ENCODE peak calls at places on chromosomes 4 and X, in five cellular contexts. Q is heart right ventricle; F is CD4-positive, alpha-beta T cell; R is tibial nerve; D is MM.1S. T is an unnamed sample.

GRCh38 chr4:130359537-130359936 is 1263.6 kb downstream of the C4orf33 start:
- DNase-seq in F (no peak), Q (no peak), R (no peak), D (no peak), T (no peak)

GRCh38 chr4:4574792-4575191 is 32.9 kb upstream of the STX18 start:
- DNase-seq in R (no peak), F (no peak), Q (peak), D (no peak), T (no peak)

GRCh38 chr4:20299515-20299914 is 47.8 kb downstream of the SLIT2 start:
- DNase-seq in F (no peak), D (peak), Q (no peak), R (no peak), T (no peak)

GRCh38 chr4:139666735-139667266 is 1.2 kb downstream of the MGST2 start:
- DNase-seq in Q (no peak), R (no peak), D (no peak), F (no peak), T (no peak)

GRCh38 chr4:2357821-2358745 is 60.4 kb downstream of the ZFYVE28 start:
- DNase-seq in D (no peak), Q (no peak), F (no peak), R (no peak), T (no peak)

GRCh38 chrX:142089193-142089592 is 115.9 kb downstream of the MAGEC2 start:
- DNase-seq in D (peak), Q (no peak), R (no peak), F (no peak), T (no peak)

GRCh38 chr4:16713271-16713670 is 185.2 kb downstream of the LDB2 start:
- DNase-seq in R (no peak), D (no peak), Q (no peak), F (no peak), T (no peak)

GRCh38 chr4:103928370-103928769 is 208.6 kb upstream of the TACR3 start:
- DNase-seq in F (no peak), D (no peak), R (no peak), Q (no peak), T (no peak)

GRCh38 chr4:47442980-47443379 is 20.5 kb downstream of the COMMD8 start:
- DNase-seq in F (no peak), Q (no peak), R (no peak), D (peak), T (no peak)

GRCh38 chr4:148954011-148954749 is 512.0 kb upstream of the NR3C2 start:
- DNase-seq in F (no peak), R (no peak), D (no peak), Q (no peak), T (no peak)

GRCh38 chrX:47634871-47635575 is 5.3 kb upstream of the CFP start:
- DNase-seq in Q (no peak), F (no peak), R (no peak), D (no peak), T (no peak)

GRCh38 chr4:99653921-99654890 is 3.4 kb downstream of the C4orf54 start:
- DNase-seq in D (no peak), F (no peak), R (no peak), Q (no peak), T (peak)

GRCh38 chrX:44974462-44974861 is 101.5 kb downstream of the KDM6A start:
- DNase-seq in R (no peak), D (no peak), Q (no peak), F (no peak), T (no peak)

GRCh38 chr4:23956601-23957364 is 66.9 kb upstream of the PPARGC1A start:
- DNase-seq in D (no peak), Q (no peak), F (no peak), R (no peak), T (no peak)

GRCh38 chrX:139882299-139882698 is 50.6 kb downstream of the ATP11C start:
- DNase-seq in Q (no peak), F (no peak), R (no peak), D (no peak), T (no peak)

GRCh38 chr4:71221510-71222466 is 117.0 kb upstream of the SLC4A4 start:
- DNase-seq in Q (no peak), F (no peak), D (no peak), R (no peak), T (no peak)

GRCh38 chrX:9902651-9903050 is 64.5 kb upstream of the CLDN34 start:
- DNase-seq in Q (no peak), F (no peak), R (no peak), D (no peak), T (no peak)

GRCh38 chrX:77917294-77917933 is 6.9 kb downstream of the ATP7A start:
- DNase-seq in D (peak), R (no peak), Q (no peak), F (no peak), T (no peak)

GRCh38 chrX:12446342-12447075 is 308.2 kb downstream of the FRMPD4 start:
- DNase-seq in D (no peak), F (no peak), R (no peak), Q (no peak), T (no peak)

GRCh38 chr4:141375855-141376254 is 155.2 kb downstream of the ZNF330 start:
- DNase-seq in D (no peak), R (no peak), F (no peak), Q (no peak), T (peak)

GRCh38 chr4:144646523-144647094 is 653 bp downstream of the HHIP start:
- DNase-seq in D (no peak), Q (no peak), F (no peak), R (no peak), T (no peak)

GRCh38 chr4:55291227-55291629 is 54.8 kb upstream of the SRD5A3 start:
- DNase-seq in D (no peak), F (no peak), Q (peak), R (no peak), T (no peak)

GRCh38 chrX:48468247-48468671 is 1.8 kb downstream of the SLC38A5 start:
- DNase-seq in Q (no peak), D (peak), R (no peak), F (no peak), T (no peak)

DNA sequence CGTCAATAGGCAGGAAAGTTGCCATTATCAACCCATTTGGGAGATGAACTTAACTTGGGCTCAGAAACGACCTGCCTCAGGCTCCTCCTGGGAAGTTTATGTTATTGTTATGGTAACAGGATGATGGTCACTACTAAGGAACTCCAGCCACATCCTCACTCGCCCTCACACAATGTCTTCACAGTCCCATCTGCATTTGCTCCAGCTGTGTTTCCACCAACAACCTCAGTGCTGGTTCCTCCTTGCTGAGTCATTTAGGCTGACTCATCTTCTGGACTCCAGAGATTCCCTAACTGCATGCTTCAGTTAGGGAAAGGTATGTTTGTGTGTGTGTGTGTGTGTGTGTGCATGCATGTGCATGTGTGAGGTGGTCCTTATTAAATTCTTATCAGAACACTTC is 293.4 kb upstream of the BOD1L1 start:
- DNase-seq in R (peak), Q (no peak), D (no peak), F (no peak), T (peak)
- H3K27ac ChIP-seq in R (no peak), Q (no peak), D (peak), F (no peak), T (peak)

GRCh38 chrX:135688137-135688536 is 25.3 kb upstream of the CT45A1 start:
- DNase-seq in F (no peak), R (no peak), Q (no peak), D (no peak), T (no peak)
- TF ChIP-seq CTCF in F (no peak), R (no peak), Q (no peak), D (no peak), T (no peak)

GRCh38 chr4:40182041-40182440 is 14.8 kb upstream of the RHOH start:
- DNase-seq in F (no peak), Q (no peak), D (no peak), R (no peak), T (no peak)
- H3K27ac ChIP-seq in F (no peak), Q (no peak), D (no peak), R (no peak), T (peak)

DNA sequence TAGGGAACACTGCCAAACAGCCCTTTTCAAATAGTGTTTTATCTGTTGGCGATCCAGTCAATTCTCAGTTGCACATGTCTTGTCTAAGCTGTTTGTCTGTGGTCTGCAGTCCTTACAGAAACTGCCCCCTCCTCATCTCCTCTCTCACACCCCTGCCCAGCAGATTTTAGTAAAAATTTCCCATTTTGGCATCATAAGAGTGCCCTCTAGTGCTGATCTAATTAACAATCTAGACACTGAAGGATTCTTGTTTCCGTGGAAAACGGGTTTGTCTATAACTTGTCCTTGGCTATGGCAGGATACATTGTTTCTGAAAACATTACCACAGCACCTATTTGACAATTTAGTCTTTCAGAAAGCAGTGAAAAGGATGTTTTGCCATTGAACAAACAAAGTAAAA is 227.2 kb upstream of the MBNL3 start:
- DNase-seq in D (no peak), R (no peak), Q (no peak), F (no peak), T (no peak)
- TF ChIP-seq CTCF in D (peak), R (no peak), Q (no peak), F (no peak), T (peak)

DNA sequence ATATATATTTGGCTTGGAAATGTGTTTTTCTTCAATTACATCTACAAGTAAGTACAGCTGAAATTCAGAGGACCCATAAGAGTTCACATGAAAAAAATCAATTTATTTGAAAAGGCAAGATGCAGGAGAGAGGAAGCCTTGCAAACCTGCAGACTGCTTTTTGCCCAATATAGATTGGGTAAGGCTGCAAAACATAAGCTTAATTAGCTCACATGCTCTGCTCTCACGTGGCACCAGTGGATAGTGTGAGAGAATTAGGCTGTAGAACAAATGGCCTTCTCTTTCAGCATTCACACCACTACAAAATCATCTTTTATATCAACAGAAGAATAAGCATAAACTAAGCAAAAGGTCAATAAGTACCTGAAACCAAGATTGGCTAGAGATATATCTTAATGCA is 26.1 kb downstream of the NUDT6 start:
- DNase-seq in F (no peak), R (no peak), D (no peak), Q (no peak), T (no peak)
- H3K27ac ChIP-seq in F (no peak), R (no peak), D (no peak), Q (no peak), T (peak)

GRCh38 chrX:153687121-153688039 is at the start of gene SLC6A8:
- DNase-seq in F (no peak), Q (peak), R (peak), D (peak), T (no peak)
- TF ChIP-seq CTCF in F (peak), Q (peak), R (no peak), D (peak), T (no peak)

T was measured in RWPE2.